ENCODE peak calls at places on chromosomes 4 and X, in six cellular contexts. Q is heart right ventricle, L is H9, Y is mammary epithelial cell, I is fibroblast of the aortic adventitia, S is neural progenitor cell. X is an unnamed sample.

GRCh38 chr4:173168396-173169177 is at the start of gene GALNT7:
- DNase-seq in Q (peak), L (peak), Y (peak), I (peak), S (peak), X (no peak)

GRCh38 chr4:102781570-102781969 is 20.8 kb upstream of the MANBA start:
- DNase-seq in Q (no peak), L (no peak), Y (no peak), I (no peak), S (no peak), X (no peak)

GRCh38 chr4:128793859-128794667 is 15.4 kb upstream of the JADE1 start:
- DNase-seq in Q (no peak), L (no peak), Y (no peak), I (no peak), S (no peak), X (no peak)

GRCh38 chr4:1793496-1793840 is 375 bp downstream of the FGFR3 start:
- DNase-seq in Q (peak), L (no peak), Y (no peak), I (no peak), S (peak), X (no peak)

GRCh38 chr4:88738146-88738545 is 40.5 kb upstream of the NAP1L5 start:
- DNase-seq in Q (no peak), L (no peak), Y (no peak), I (no peak), S (no peak), X (no peak)

GRCh38 chrX:106481341-106481740 is 130.4 kb upstream of the RADX start:
- DNase-seq in Q (peak), L (peak), Y (peak), I (peak), S (peak), X (no peak)

GRCh38 chrX:54529166-54529558 is 857 bp upstream of the GNL3L start:
- DNase-seq in Q (no peak), L (no peak), Y (no peak), I (no peak), S (no peak), X (no peak)

GRCh38 chrX:40189018-40189417 is 91.3 kb upstream of the BCOR start:
- DNase-seq in Q (no peak), L (no peak), Y (no peak), I (no peak), S (no peak), X (no peak)

GRCh38 chrX:120120223-120120622 is 4.5 kb upstream of the RHOXF1 start:
- DNase-seq in Q (no peak), L (no peak), Y (no peak), I (no peak), S (no peak), X (no peak)

GRCh38 chrX:41051303-41051702 is 33.9 kb upstream of the USP9X start:
- DNase-seq in Q (no peak), L (no peak), Y (no peak), I (no peak), S (no peak), X (no peak)

GRCh38 chrX:45697591-45697990 is 496.9 kb upstream of the DIPK2B start:
- DNase-seq in Q (peak), L (no peak), Y (peak), I (peak), S (no peak), X (no peak)

GRCh38 chrX:130245441-130245840 is 23.3 kb downstream of the ZNF280C start:
- DNase-seq in Q (no peak), L (no peak), Y (no peak), I (peak), S (no peak), X (no peak)

GRCh38 chr4:153154010-153154975 is 50.0 kb upstream of the TRIM2 start:
- DNase-seq in Q (no peak), L (no peak), Y (peak), I (peak), S (no peak), X (peak)

GRCh38 chr4:185801471-185801870 is 10.5 kb downstream of the SORBS2 start:
- DNase-seq in Q (no peak), L (no peak), Y (no peak), I (no peak), S (no peak), X (no peak)

GRCh38 chrX:110081740-110082139 is 78.8 kb downstream of the TMEM164 start:
- DNase-seq in Q (peak), L (no peak), Y (peak), I (no peak), S (no peak), X (peak)

GRCh38 chrX:82775426-82775825 is 732.7 kb upstream of the POU3F4 start:
- DNase-seq in Q (no peak), L (no peak), Y (no peak), I (no peak), S (no peak), X (no peak)

GRCh38 chr4:151248519-151248918 is 28.4 kb upstream of the PRSS48 start:
- DNase-seq in Q (no peak), L (no peak), Y (no peak), I (no peak), S (no peak), X (no peak)

GRCh38 chrX:23223169-23223568 is 111.5 kb upstream of the PTCHD1 start:
- DNase-seq in Q (no peak), L (no peak), Y (no peak), I (no peak), S (peak), X (no peak)

GRCh38 chr4:80610845-80611244 is 275.3 kb downstream of the CFAP299 start:
- DNase-seq in Q (no peak), L (no peak), Y (peak), I (peak), S (no peak), X (no peak)

GRCh38 chrX:48107717-48108116 is 22.7 kb upstream of the SPACA5B start:
- DNase-seq in Q (no peak), L (no peak), Y (no peak), I (no peak), S (no peak), X (no peak)

GRCh38 chrX:72208126-72208525 is 26.6 kb downstream of the PIN4 start:
- DNase-seq in Q (no peak), L (no peak), Y (no peak), I (no peak), S (no peak), X (no peak)

GRCh38 chr4:153346563-153346962 is 2.1 kb downstream of the MND1 start:
- DNase-seq in Q (no peak), L (no peak), Y (no peak), I (peak), S (peak), X (no peak)

GRCh38 chr4:19684079-19684478 is 567.6 kb upstream of the SLIT2 start:
- DNase-seq in Q (no peak), L (no peak), Y (no peak), I (no peak), S (no peak), X (no peak)

GRCh38 chr4:23957465-23957864 is 67.6 kb upstream of the PPARGC1A start:
- DNase-seq in Q (no peak), L (no peak), Y (no peak), I (no peak), S (no peak), X (no peak)
- TF ChIP-seq CTCF in Q (no peak), L (no peak), Y (no peak), I (no peak), S (no peak), X (no peak)

DNA sequence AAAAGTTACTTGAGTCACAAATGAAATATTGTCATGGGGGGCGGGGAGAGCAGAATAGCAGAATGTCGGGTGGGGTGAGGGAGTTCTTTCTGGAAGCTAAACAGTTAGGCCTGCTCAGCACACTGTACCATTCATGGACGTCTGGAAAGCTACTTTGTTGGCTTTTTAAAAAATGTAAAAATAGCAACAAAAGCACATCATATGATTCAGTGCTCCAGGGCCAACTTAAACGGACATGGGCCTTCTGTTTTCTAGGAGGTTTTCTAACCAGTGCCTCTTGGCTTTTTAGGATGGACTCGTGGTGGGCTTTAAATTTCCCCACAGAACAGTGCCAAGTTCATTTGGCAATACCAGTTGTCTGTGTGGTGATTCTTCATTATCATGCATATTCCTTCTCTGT is 57.4 kb upstream of the CLCN4 start:
- DNase-seq in Q (no peak), L (no peak), Y (no peak), I (peak), S (no peak), X (no peak)
- TF ChIP-seq CTCF in Q (no peak), L (no peak), Y (no peak), I (no peak), S (no peak), X (no peak)

GRCh38 chr4:112823141-112823540 is 186.2 kb downstream of the LARP7 start:
- DNase-seq in Q (no peak), L (no peak), Y (no peak), I (no peak), S (no peak), X (no peak)
- TF ChIP-seq CTCF in Q (no peak), L (no peak), Y (no peak), I (no peak), S (no peak), X (no peak)

GRCh38 chrX:115949900-115950822 is 220.4 kb upstream of the AGTR2 start:
- DNase-seq in Q (no peak), L (peak), Y (peak), I (no peak), S (peak), X (no peak)

GRCh38 chrX:115940888-115941332 is 229.6 kb upstream of the AGTR2 start:
- DNase-seq in Q (peak), L (peak), Y (peak), I (peak), S (peak), X (no peak)

GRCh38 chrX:115948018-115948923 is 222.3 kb upstream of the AGTR2 start:
- DNase-seq in Q (no peak), L (no peak), Y (no peak), I (no peak), S (peak), X (no peak)

GRCh38 chrX:115941388-115941787 is 229.2 kb upstream of the AGTR2 start:
- DNase-seq in Q (no peak), L (no peak), Y (no peak), I (no peak), S (no peak), X (no peak)

DNA sequence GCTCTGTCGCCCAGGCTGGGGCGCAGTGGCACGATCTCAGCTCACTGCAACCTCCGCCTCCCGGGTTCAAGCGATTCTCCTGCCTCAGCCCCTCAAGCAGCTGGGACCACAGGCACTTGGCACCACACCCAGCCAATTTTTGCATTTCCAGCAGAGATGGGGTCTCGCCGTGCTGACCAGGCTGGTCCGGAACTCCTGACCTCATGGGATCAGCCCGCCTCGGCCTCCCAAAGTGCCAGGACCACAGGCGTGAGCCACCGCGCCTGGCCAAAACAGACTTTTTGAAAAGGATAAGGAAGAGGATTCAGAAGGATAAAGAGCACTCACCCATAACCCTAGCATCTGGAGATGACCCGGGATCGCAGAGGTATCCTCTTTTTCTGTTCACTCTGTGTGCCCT is 224.5 kb upstream of the AGTR2 start:
- DNase-seq in Q (no peak), L (no peak), Y (no peak), I (no peak), S (no peak), X (no peak)
- TF ChIP-seq CTCF in Q (no peak), L (no peak), Y (no peak), I (no peak), S (no peak), X (no peak)

GRCh38 chr4:3452376-3452775 is 10.6 kb downstream of the HGFAC start:
- DNase-seq in Q (no peak), L (peak), Y (no peak), I (no peak), S (peak), X (no peak)
- TF ChIP-seq CTCF in Q (peak), L (peak), Y (peak), I (peak), S (peak), X (peak)

DNA sequence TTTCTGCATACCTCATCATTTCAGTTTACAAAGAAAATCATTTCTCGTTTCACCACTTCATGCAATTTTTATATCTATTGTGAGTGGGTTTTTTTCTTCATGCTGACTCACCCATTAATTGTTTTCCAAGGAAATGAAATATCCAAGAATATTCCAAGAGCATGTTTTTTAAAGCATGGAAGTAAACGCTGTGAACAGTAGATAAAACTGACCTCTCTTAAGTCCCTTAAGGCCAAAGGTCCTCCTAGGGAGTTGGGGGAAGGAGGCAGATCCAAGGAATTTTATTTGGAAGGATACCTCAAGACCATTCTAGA is 2.6 kb upstream of the APBB2 start:
- DNase-seq in Q (no peak), L (no peak), Y (no peak), I (no peak), S (no peak), X (no peak)
- TF ChIP-seq CTCF in Q (no peak), L (no peak), Y (no peak), I (no peak), S (no peak), X (no peak)

GRCh38 chr4:164771088-164771487 is 17.2 kb downstream of the SMIM31 start:
- DNase-seq in Q (no peak), L (no peak), Y (no peak), I (no peak), S (no peak), X (no peak)

GRCh38 chr4:164770051-164770724 is 16.3 kb downstream of the SMIM31 start:
- DNase-seq in Q (no peak), L (no peak), Y (no peak), I (no peak), S (no peak), X (no peak)

GRCh38 chr4:164772076-164772475 is 18.1 kb downstream of the SMIM31 start:
- DNase-seq in Q (no peak), L (peak), Y (no peak), I (no peak), S (no peak), X (no peak)

GRCh38 chr4:164765096-164765495 is 11.2 kb downstream of the SMIM31 start:
- DNase-seq in Q (no peak), L (no peak), Y (no peak), I (no peak), S (no peak), X (no peak)

GRCh38 chr4:164768516-164768915 is 14.6 kb downstream of the SMIM31 start:
- DNase-seq in Q (no peak), L (no peak), Y (no peak), I (peak), S (no peak), X (no peak)
- TF ChIP-seq CTCF in Q (peak), L (peak), Y (peak), I (peak), S (peak), X (peak)

X was measured in retinal pigment epithelial cell.